ENCODE peak calls at places on chromosomes 6 and 20, in six cellular contexts. L, F, P, X, Q and U are unnamed samples.

GRCh38 chr20:24617080-24617432 is 147.6 kb downstream of the SYNDIG1 start:
- DNase-seq in L (no peak), F (no peak), P (no peak), X (no peak), Q (no peak), U (no peak)

GRCh38 chr20:4681971-4682370 is 39.7 kb upstream of the PRND start:
- DNase-seq in L (no peak), F (no peak), P (peak), X (no peak), Q (no peak), U (peak)

GRCh38 chr6:5752282-5752681 is 254.4 kb downstream of the NRN1 start:
- DNase-seq in L (no peak), F (peak), P (peak), X (no peak), Q (peak), U (peak)

GRCh38 chr20:38827770-38828281 is 22.3 kb downstream of the PPP1R16B start:
- DNase-seq in L (no peak), F (no peak), P (no peak), X (no peak), Q (no peak), U (no peak)

GRCh38 chr6:54282186-54282585 is 26.1 kb upstream of the TINAG start:
- DNase-seq in L (no peak), F (peak), P (peak), X (no peak), Q (peak), U (peak)

GRCh38 chr6:30565772-30566171 is 5.5 kb upstream of the ABCF1 start:
- DNase-seq in L (no peak), F (no peak), P (no peak), X (no peak), Q (no peak), U (no peak)

GRCh38 chr20:21395666-21396044 is 1.7 kb downstream of the NKX2-4 start:
- DNase-seq in L (peak), F (no peak), P (no peak), X (peak), Q (no peak), U (no peak)

GRCh38 chr20:47719625-47720024 is 65.7 kb downstream of the SULF2 start:
- DNase-seq in L (no peak), F (no peak), P (no peak), X (no peak), Q (no peak), U (no peak)

GRCh38 chr6:158703121-158703839 is 53.4 kb downstream of the SYTL3 start:
- DNase-seq in L (no peak), F (no peak), P (no peak), X (no peak), Q (no peak), U (no peak)

GRCh38 chr6:134446228-134446848 is 128.4 kb upstream of the SGK1 start:
- DNase-seq in L (no peak), F (no peak), P (peak), X (no peak), Q (no peak), U (no peak)

GRCh38 chr6:89792881-89793280 is 26.7 kb downstream of the MDN1 start:
- DNase-seq in L (no peak), F (peak), P (peak), X (no peak), Q (peak), U (no peak)

GRCh38 chr6:104684911-104685415 is 174.8 kb downstream of the HACE1 start:
- DNase-seq in L (no peak), F (no peak), P (no peak), X (no peak), Q (no peak), U (no peak)

GRCh38 chr6:116876635-116877611 is at the start of gene RFX6:
- DNase-seq in L (peak), F (no peak), P (no peak), X (peak), Q (no peak), U (no peak)

GRCh38 chr6:27617700-27618689 is 145.1 kb upstream of the ZNF184 start:
- DNase-seq in L (no peak), F (peak), P (peak), X (no peak), Q (no peak), U (no peak)

GRCh38 chr6:168302534-168302933 is 17.0 kb downstream of the DACT2 start:
- DNase-seq in L (no peak), F (no peak), P (no peak), X (no peak), Q (no peak), U (no peak)

GRCh38 chr20:36331182-36331581 is 25.0 kb downstream of the DLGAP4 start:
- DNase-seq in L (no peak), F (no peak), P (no peak), X (no peak), Q (no peak), U (no peak)

GRCh38 chr6:73652637-73653570 is 888 bp downstream of the SLC17A5 start:
- DNase-seq in L (peak), F (peak), P (peak), X (peak), Q (no peak), U (no peak)

GRCh38 chr20:3751664-3752385 is 15.7 kb downstream of the ADISSP start:
- DNase-seq in L (peak), F (no peak), P (peak), X (peak), Q (no peak), U (no peak)

GRCh38 chr6:147207351-147207750 is 3.1 kb downstream of the STXBP5 start:
- DNase-seq in L (no peak), F (no peak), P (no peak), X (no peak), Q (no peak), U (no peak)

GRCh38 chr6:84553527-84553926 is 210.9 kb downstream of the TBX18 start:
- DNase-seq in L (no peak), F (no peak), P (no peak), X (no peak), Q (no peak), U (no peak)

GRCh38 chr6:81326856-81327561 is 425.5 kb downstream of the TENT5A start:
- DNase-seq in L (no peak), F (no peak), P (no peak), X (no peak), Q (peak), U (no peak)
- H3K4me3 ChIP-seq in L (no peak), F (no peak), P (no peak), X (no peak), Q (no peak), U (no peak)

GRCh38 chr20:9884666-9885065 is 45.8 kb upstream of the PAK5 start:
- DNase-seq in L (no peak), F (no peak), P (no peak), X (no peak), Q (no peak), U (no peak)
- TF ChIP-seq CTCF in L (no peak), F (peak), P (peak), X (no peak), Q (no peak), U (no peak)

DNA sequence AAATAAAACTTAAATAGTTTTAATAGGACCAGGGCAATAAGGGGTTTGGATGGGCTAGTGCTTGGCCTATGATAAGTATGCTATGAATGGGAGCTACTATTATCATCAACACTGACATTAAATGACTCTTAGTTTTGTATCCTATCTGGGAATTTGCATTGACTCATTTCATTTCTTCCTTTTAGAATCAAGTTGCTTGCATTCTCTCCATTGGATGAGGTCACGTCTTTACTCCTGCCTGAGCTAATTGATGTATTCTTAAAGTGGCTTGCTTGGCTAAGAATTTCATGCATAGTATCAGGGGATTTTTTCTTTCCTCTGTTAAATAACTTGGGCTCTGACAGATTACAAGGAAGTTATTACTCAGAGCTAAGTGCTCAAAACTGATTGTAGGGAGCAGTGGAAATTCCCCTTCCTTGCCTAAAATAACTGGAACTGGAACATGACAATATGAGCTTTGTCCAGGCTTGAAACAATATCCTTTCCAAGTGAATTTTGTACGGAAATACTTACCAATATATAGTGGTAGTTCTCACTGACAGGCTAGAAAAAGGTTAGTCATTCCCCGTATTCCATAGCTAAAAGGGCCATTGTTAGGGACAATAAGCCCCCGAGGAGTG is 169.9 kb downstream of the BCAS1 start:
- DNase-seq in L (no peak), F (peak), P (peak), X (no peak), Q (no peak), U (no peak)
- H3K4me3 ChIP-seq in L (no peak), F (no peak), P (no peak), X (no peak), Q (no peak), U (no peak)

DNA sequence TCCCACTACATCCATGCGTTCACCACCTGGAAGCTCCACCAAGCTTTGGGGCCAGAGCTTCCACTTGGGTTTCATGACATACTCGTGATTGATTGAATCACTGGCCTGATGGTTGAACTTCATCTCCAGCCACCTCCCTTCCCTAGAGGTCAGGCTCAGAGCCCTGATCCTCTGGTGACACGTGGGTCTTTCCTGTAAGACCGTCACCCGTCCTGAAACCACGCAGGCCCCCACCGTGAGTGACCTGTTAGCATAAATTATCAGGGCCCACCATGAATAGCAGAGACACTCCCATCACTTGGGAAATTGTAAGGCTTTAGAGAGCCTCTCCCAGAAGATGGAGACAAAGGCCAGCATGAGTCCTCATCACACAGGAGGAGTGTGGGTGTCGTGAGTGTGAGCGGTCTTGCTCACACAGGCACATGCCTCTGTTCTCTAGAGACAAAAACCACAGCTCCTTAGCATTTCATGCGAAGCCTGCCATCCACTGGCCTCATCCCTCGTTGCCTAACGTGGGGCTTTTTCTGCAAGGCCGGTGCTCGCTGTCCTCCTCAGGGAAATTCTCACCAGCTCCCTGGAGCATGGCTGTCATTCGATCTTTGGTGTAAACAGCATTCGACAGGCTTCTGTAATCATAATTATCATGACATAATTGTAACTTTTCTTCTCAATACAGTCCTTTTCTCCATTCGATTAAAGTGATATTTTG is 65.1 kb upstream of the DUSP22 start:
- DNase-seq in L (no peak), F (peak), P (no peak), X (peak), Q (no peak), U (no peak)
- TF ChIP-seq CTCF in L (no peak), F (no peak), P (no peak), X (peak), Q (no peak), U (no peak)

DNA sequence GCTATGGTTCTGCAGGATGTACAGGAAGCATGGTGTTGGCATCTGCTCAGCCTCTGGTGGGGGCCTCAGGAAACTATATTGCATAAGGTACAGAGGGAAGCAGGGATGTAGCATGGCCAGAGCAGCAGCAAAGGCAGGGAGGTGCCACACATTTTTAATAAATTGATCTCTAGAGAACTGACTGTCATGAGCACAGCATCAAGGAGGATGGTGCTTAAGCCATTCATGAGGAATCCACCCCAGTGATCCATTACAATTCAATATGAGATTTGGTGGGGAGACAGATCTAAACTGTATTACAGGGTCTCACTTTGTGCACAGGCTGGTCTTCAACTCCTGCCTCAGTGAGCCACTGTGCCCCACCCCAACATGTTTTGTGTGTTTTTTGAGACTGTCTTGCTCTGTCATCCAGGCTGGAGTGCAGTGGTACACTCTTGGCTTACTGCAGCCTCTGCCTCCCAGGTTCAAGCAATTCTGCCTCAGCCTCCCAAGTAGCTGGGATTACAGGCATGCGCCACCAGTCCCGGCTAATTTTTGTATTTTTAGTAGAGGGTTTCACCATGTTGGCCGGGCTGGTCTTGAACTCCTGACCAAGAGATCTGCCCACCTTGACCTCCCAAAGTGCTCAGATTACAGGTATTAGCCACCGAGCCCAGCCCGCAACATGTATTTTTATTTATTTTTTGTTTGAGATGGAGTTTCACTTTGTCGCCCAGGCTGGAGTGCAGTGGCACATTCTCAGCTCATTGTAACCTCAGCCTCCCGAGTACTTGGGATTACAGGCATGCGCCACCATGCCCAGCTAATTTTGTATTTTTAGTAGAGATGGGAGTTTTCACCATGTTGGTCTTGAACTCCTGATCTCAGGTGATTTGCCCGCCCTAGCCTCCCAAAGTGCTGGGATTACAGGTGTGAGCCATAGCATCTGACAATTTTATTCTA is 10.3 kb downstream of the HSPA1B start:
- DNase-seq in L (no peak), F (no peak), P (no peak), X (no peak), Q (no peak), U (no peak)
- H3K4me3 ChIP-seq in L (no peak), F (peak), P (peak), X (peak), Q (peak), U (peak)